ENCODE peak calls at places on chromosome 9, in six cellular contexts. Y, A, B, J, M and Z are unnamed samples.

GRCh38 chr9:127418037-127418471 is 6.1 kb upstream of the ZNF79 start:
- DNase-seq in Y (no peak), A (no peak), B (no peak), J (no peak), M (peak; percentile 89), Z (peak; percentile 92)

GRCh38 chr9:116155700-116156045 is 2.1 kb downstream of the PAPPA start:
- DNase-seq in Y (no peak), A (no peak), B (no peak), J (no peak), M (no peak), Z (peak; percentile 34)

GRCh38 chr9:27279611-27280010 is 17.3 kb downstream of the EQTN start:
- DNase-seq in Y (no peak), A (no peak), B (no peak), J (no peak), M (no peak), Z (no peak)

GRCh38 chr9:23825143-23825531 is 903 bp downstream of the ELAVL2 start:
- DNase-seq in Y (no peak), A (no peak), B (no peak), J (no peak), M (peak; percentile 73), Z (peak; percentile 52)

GRCh38 chr9:114682846-114683245 is 854 bp upstream of the TEX48 start:
- DNase-seq in Y (no peak), A (no peak), B (no peak), J (no peak), M (no peak), Z (no peak)

GRCh38 chr9:135130266-135130976 is 43.0 kb downstream of the OLFM1 start:
- DNase-seq in Y (no peak), A (no peak), B (no peak), J (peak; percentile 2), M (no peak), Z (no peak)

GRCh38 chr9:134570151-134570621 is 71.4 kb upstream of the COL5A1 start:
- DNase-seq in Y (no peak), A (no peak), B (no peak), J (no peak), M (no peak), Z (no peak)

GRCh38 chr9:124869986-124870560 is 8.1 kb downstream of the ARPC5L start:
- DNase-seq in Y (no peak), A (no peak), B (no peak), J (no peak), M (peak; percentile 54), Z (no peak)

GRCh38 chr9:95302471-95302870 is 15.0 kb downstream of the FANCC start:
- DNase-seq in Y (no peak), A (no peak), B (no peak), J (no peak), M (no peak), Z (no peak)

GRCh38 chr9:26685857-26686256 is 206.7 kb downstream of the CAAP1 start:
- DNase-seq in Y (no peak), A (no peak), B (no peak), J (peak; percentile 44), M (no peak), Z (no peak)

GRCh38 chr9:86958203-86958602 is 10.9 kb upstream of the GAS1 start:
- DNase-seq in Y (no peak), A (no peak), B (no peak), J (no peak), M (no peak), Z (no peak)

GRCh38 chr9:27436234-27436633 is 87.9 kb upstream of the IFNK start:
- DNase-seq in Y (peak; percentile 16), A (no peak), B (no peak), J (peak; percentile 95), M (no peak), Z (no peak)

GRCh38 chr9:98132158-98132557 is 13.1 kb upstream of the TRIM14 start:
- DNase-seq in Y (no peak), A (no peak), B (no peak), J (no peak), M (no peak), Z (no peak)

GRCh38 chr9:108784128-108784490 is 71.7 kb downstream of the ACTL7B start:
- DNase-seq in Y (no peak), A (no peak), B (no peak), J (no peak), M (no peak), Z (no peak)

GRCh38 chr9:98375138-98375726 is 119.8 kb upstream of the TBC1D2 start:
- DNase-seq in Y (no peak), A (no peak), B (no peak), J (peak; percentile 77), M (no peak), Z (no peak)

GRCh38 chr9:117938896-117939295 is 234.7 kb downstream of the TLR4 start:
- DNase-seq in Y (no peak), A (no peak), B (no peak), J (no peak), M (no peak), Z (no peak)

GRCh38 chr9:37271679-37272078 is 150.8 kb upstream of the GRHPR start:
- DNase-seq in Y (no peak), A (no peak), B (no peak), J (no peak), M (no peak), Z (no peak)

GRCh38 chr9:38087934-38088925 is 19.2 kb upstream of the SHB start:
- DNase-seq in Y (peak; percentile 59), A (peak; percentile 55), B (peak; percentile 75), J (peak; percentile 32), M (peak; percentile 86), Z (peak; percentile 77)

GRCh38 chr9:102631559-102631958 is 363.6 kb upstream of the CYLC2 start:
- DNase-seq in Y (no peak), A (no peak), B (no peak), J (peak; percentile 13), M (no peak), Z (no peak)

GRCh38 chr9:35653611-35654010 is 2.9 kb upstream of the SIT1 start:
- DNase-seq in Y (no peak), A (no peak), B (no peak), J (no peak), M (no peak), Z (no peak)

GRCh38 chr9:35652829-35653209 is 2.1 kb upstream of the SIT1 start:
- DNase-seq in Y (no peak), A (no peak), B (no peak), J (no peak), M (no peak), Z (no peak)

GRCh38 chr9:35651964-35652828 is 1.5 kb upstream of the SIT1 start:
- DNase-seq in Y (no peak), A (no peak), B (no peak), J (peak; percentile 93), M (no peak), Z (no peak)

GRCh38 chr9:35649431-35650340 is 1.0 kb downstream of the SIT1 start:
- DNase-seq in Y (no peak), A (no peak), B (no peak), J (no peak), M (no peak), Z (peak; percentile 46)

GRCh38 chr9:35650341-35651158 is at the start of gene SIT1:
- DNase-seq in Y (no peak), A (no peak), B (no peak), J (no peak), M (no peak), Z (peak; percentile 79)
- H3K4me3 ChIP-seq in Y (no peak within 1 kb of the TSS), A (no peak within 1 kb of the TSS), B (no peak within 1 kb of the TSS), J (no peak within 1 kb of the TSS), M (no peak within 1 kb of the TSS), Z (no peak within 1 kb of the TSS)

GRCh38 chr9:107049046-107049824 is 186.3 kb downstream of the ZNF462 start:
- DNase-seq in Y (no peak), A (no peak), B (no peak), J (no peak), M (no peak), Z (peak; percentile 16)
- H3K27me3 ChIP-seq in Y (no peaks in the 10 kb centered on the region), A (no peaks in the 10 kb centered on the region), B (no peaks in the 10 kb centered on the region), J (peaks cover 1% of the 10 kb centered on the region), M (no peaks in the 10 kb centered on the region), Z (no peaks in the 10 kb centered on the region)

DNA sequence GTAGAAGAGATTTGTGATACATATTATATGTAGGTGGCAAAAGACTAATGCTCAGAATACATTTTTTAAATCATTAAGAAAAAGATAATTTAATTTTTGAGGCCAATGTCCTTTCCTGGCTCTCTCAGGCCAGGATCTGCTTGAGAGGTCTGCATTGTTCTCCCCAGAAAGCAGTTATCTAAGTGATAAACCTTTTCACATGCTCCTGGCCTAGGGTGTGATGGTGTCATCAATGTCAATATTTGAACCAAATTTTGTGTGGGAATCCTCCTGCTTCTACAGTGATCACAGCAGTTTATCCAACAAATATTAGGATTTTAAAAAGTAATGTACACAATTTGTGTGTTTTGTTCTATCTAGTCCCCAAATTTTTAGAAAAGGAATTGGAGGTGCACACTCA is 166.6 kb downstream of the DIRAS2 start:
- DNase-seq in Y (no peak), A (no peak), B (no peak), J (no peak), M (no peak), Z (no peak)
- H3K36me3 ChIP-seq in Y (no peaks in the 10 kb centered on the region), A (no peaks in the 10 kb centered on the region), B (no peaks in the 10 kb centered on the region), J (no peaks in the 10 kb centered on the region), M (no peaks in the 10 kb centered on the region), Z (no peaks in the 10 kb centered on the region)

GRCh38 chr9:21557428-21557768 is 75.3 kb upstream of the IFNE start:
- DNase-seq in Y (no peak), A (no peak), B (no peak), J (no peak), M (no peak), Z (no peak)
- H3K4me3 ChIP-seq in Y (no peak overlapping the region), A (no peak overlapping the region), B (no peak overlapping the region), J (peak overlapping the region; percentile 97), M (no peak overlapping the region), Z (no peak overlapping the region)

DNA sequence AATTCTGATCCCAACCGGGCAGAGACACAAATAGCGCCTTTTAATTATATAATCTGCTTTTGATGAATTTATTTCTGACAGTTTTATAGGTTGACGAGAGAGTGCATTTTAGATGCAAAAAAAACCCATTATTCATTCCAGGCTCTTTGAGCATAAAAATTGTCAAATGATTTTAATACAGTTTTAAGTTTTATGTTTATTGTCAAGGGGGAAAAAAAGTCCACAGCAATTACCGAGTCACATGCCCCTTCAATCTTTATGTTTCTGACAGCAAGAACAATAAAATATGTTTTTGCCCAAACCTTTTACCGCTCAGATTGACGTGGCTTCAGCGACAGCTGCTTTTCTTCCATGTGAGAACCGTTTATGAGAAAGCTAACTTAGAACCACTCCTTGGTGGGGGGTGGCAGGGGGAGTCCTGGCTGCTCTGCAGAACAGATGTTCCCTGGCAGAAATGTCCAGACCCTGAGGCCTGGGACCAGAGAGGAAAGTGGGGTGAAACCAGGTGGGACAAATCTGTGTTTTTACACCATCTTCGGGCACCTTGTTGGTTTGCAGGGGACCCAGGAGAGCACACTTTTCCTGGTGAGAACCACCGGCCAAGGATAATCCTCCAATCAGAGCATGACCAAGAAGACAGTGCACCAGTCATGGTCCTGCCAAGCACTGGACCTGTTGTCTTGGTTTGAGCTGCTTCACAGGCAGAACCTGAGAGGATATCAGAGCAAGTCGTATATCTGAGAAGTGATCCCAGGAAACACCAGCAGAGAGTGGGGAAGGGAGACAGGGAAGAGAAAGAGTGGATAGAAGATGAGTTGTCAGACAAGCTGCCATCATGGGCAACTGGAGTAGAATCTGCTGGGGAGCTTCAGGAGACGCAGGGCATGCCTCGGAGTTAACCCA is 178.8 kb upstream of the MVB12B start:
- DNase-seq in Y (peak; percentile 3), A (no peak), B (no peak), J (no peak), M (no peak), Z (no peak)
- H3K27me3 ChIP-seq in Y (peaks cover 4% of the 10 kb centered on the region), A (peaks cover 15% of the 10 kb centered on the region), B (no peaks in the 10 kb centered on the region), J (peaks cover 2% of the 10 kb centered on the region), M (no peaks in the 10 kb centered on the region), Z (peaks cover 12% of the 10 kb centered on the region)